ENCODE peak calls at places on chromosomes 5 and 9, in seven cellular contexts. One of them, this sample, is unnamed.

GRCh38 chr9:137224850-137225694 is at the start of gene CYSRT1:
- DNase-seq in frontal cortex: no peak
- DNase-seq in transverse colon: no peak
- DNase-seq in T-helper 1 cell: no peak
- DNase-seq in activated CD8-positive, alpha-beta memory T cell treated with anti-CD3 and anti-CD28 coated beads for 48 hours: no peak
- DNase-seq in NCI-H1105: no peak
- DNase-seq in heart right ventricle: no peak
- DNase-seq in this sample: no peak

GRCh38 chr9:93190133-93190525 is 6.2 kb downstream of the WNK2 start:
- DNase-seq in frontal cortex: no peak
- DNase-seq in NCI-H1105: no peak
- DNase-seq in activated CD8-positive, alpha-beta memory T cell treated with anti-CD3 and anti-CD28 coated beads for 48 hours: no peak
- DNase-seq in heart right ventricle: no peak
- DNase-seq in T-helper 1 cell: no peak
- DNase-seq in transverse colon: no peak
- DNase-seq in this sample: no peak

GRCh38 chr5:142432961-142433360 is 108.1 kb upstream of the SPRY4 start:
- DNase-seq in NCI-H1105: no peak
- DNase-seq in T-helper 1 cell: peak
- DNase-seq in transverse colon: peak
- DNase-seq in heart right ventricle: no peak
- DNase-seq in frontal cortex: no peak
- DNase-seq in activated CD8-positive, alpha-beta memory T cell treated with anti-CD3 and anti-CD28 coated beads for 48 hours: no peak
- DNase-seq in this sample: no peak

GRCh38 chr5:150394912-150395689 is 17.6 kb downstream of the CD74 start:
- DNase-seq in NCI-H1105: no peak
- DNase-seq in frontal cortex: no peak
- DNase-seq in T-helper 1 cell: no peak
- DNase-seq in heart right ventricle: no peak
- DNase-seq in activated CD8-positive, alpha-beta memory T cell treated with anti-CD3 and anti-CD28 coated beads for 48 hours: no peak
- DNase-seq in transverse colon: no peak
- DNase-seq in this sample: no peak

GRCh38 chr5:108786806-108787483 is 39.2 kb downstream of the FER start:
- DNase-seq in activated CD8-positive, alpha-beta memory T cell treated with anti-CD3 and anti-CD28 coated beads for 48 hours: no peak
- DNase-seq in NCI-H1105: no peak
- DNase-seq in T-helper 1 cell: no peak
- DNase-seq in frontal cortex: no peak
- DNase-seq in heart right ventricle: no peak
- DNase-seq in transverse colon: no peak
- DNase-seq in this sample: no peak

GRCh38 chr9:134501266-134502181 is 140.1 kb upstream of the COL5A1 start:
- DNase-seq in frontal cortex: no peak
- DNase-seq in heart right ventricle: no peak
- DNase-seq in activated CD8-positive, alpha-beta memory T cell treated with anti-CD3 and anti-CD28 coated beads for 48 hours: no peak
- DNase-seq in transverse colon: no peak
- DNase-seq in NCI-H1105: no peak
- DNase-seq in T-helper 1 cell: no peak
- DNase-seq in this sample: no peak

GRCh38 chr5:87398981-87399616 is 13.6 kb downstream of the CCNH start:
- DNase-seq in T-helper 1 cell: no peak
- DNase-seq in activated CD8-positive, alpha-beta memory T cell treated with anti-CD3 and anti-CD28 coated beads for 48 hours: no peak
- DNase-seq in heart right ventricle: no peak
- DNase-seq in frontal cortex: no peak
- DNase-seq in transverse colon: no peak
- DNase-seq in NCI-H1105: no peak
- DNase-seq in this sample: no peak

GRCh38 chr9:250039-250438 is 35.4 kb downstream of the DOCK8 start:
- DNase-seq in activated CD8-positive, alpha-beta memory T cell treated with anti-CD3 and anti-CD28 coated beads for 48 hours: no peak
- DNase-seq in NCI-H1105: no peak
- DNase-seq in transverse colon: no peak
- DNase-seq in heart right ventricle: no peak
- DNase-seq in T-helper 1 cell: no peak
- DNase-seq in frontal cortex: no peak
- DNase-seq in this sample: no peak

GRCh38 chr5:127830157-127830556 is 127.0 kb downstream of the CCDC192 start:
- DNase-seq in activated CD8-positive, alpha-beta memory T cell treated with anti-CD3 and anti-CD28 coated beads for 48 hours: no peak
- DNase-seq in heart right ventricle: no peak
- DNase-seq in transverse colon: no peak
- DNase-seq in T-helper 1 cell: no peak
- DNase-seq in NCI-H1105: no peak
- DNase-seq in frontal cortex: no peak
- DNase-seq in this sample: no peak

GRCh38 chr5:5141625-5142527 is 1.7 kb downstream of the ADAMTS16 start:
- DNase-seq in frontal cortex: peak
- DNase-seq in heart right ventricle: no peak
- DNase-seq in T-helper 1 cell: no peak
- DNase-seq in activated CD8-positive, alpha-beta memory T cell treated with anti-CD3 and anti-CD28 coated beads for 48 hours: no peak
- DNase-seq in transverse colon: peak
- DNase-seq in NCI-H1105: peak
- DNase-seq in this sample: no peak

GRCh38 chr5:127561254-127561653 is 43.8 kb downstream of the PRRC1 start:
- DNase-seq in transverse colon: no peak
- DNase-seq in heart right ventricle: no peak
- DNase-seq in NCI-H1105: no peak
- DNase-seq in activated CD8-positive, alpha-beta memory T cell treated with anti-CD3 and anti-CD28 coated beads for 48 hours: no peak
- DNase-seq in T-helper 1 cell: no peak
- DNase-seq in frontal cortex: no peak
- DNase-seq in this sample: no peak

GRCh38 chr9:1454211-1454979 is 404.2 kb downstream of the DMRT2 start:
- DNase-seq in frontal cortex: no peak
- DNase-seq in T-helper 1 cell: no peak
- DNase-seq in heart right ventricle: no peak
- DNase-seq in transverse colon: no peak
- DNase-seq in NCI-H1105: no peak
- DNase-seq in activated CD8-positive, alpha-beta memory T cell treated with anti-CD3 and anti-CD28 coated beads for 48 hours: no peak
- DNase-seq in this sample: peak

GRCh38 chr5:66223637-66224036 is 79.5 kb downstream of the SREK1 start:
- DNase-seq in T-helper 1 cell: no peak
- DNase-seq in frontal cortex: no peak
- DNase-seq in heart right ventricle: no peak
- DNase-seq in activated CD8-positive, alpha-beta memory T cell treated with anti-CD3 and anti-CD28 coated beads for 48 hours: no peak
- DNase-seq in transverse colon: no peak
- DNase-seq in NCI-H1105: no peak
- DNase-seq in this sample: no peak

GRCh38 chr9:78521680-78522079 is 224.8 kb downstream of the PSAT1 start:
- DNase-seq in heart right ventricle: no peak
- DNase-seq in NCI-H1105: no peak
- DNase-seq in activated CD8-positive, alpha-beta memory T cell treated with anti-CD3 and anti-CD28 coated beads for 48 hours: no peak
- DNase-seq in transverse colon: no peak
- DNase-seq in T-helper 1 cell: no peak
- DNase-seq in frontal cortex: no peak
- DNase-seq in this sample: no peak

GRCh38 chr9:88745281-88746001 is 210.5 kb downstream of the NXNL2 start:
- DNase-seq in T-helper 1 cell: no peak
- DNase-seq in NCI-H1105: no peak
- DNase-seq in heart right ventricle: no peak
- DNase-seq in activated CD8-positive, alpha-beta memory T cell treated with anti-CD3 and anti-CD28 coated beads for 48 hours: no peak
- DNase-seq in frontal cortex: no peak
- DNase-seq in transverse colon: peak
- DNase-seq in this sample: no peak

GRCh38 chr9:112754578-112754977 is 4.0 kb downstream of the SNX30 start:
- DNase-seq in heart right ventricle: no peak
- DNase-seq in NCI-H1105: no peak
- DNase-seq in T-helper 1 cell: peak
- DNase-seq in transverse colon: no peak
- DNase-seq in activated CD8-positive, alpha-beta memory T cell treated with anti-CD3 and anti-CD28 coated beads for 48 hours: no peak
- DNase-seq in frontal cortex: no peak
- DNase-seq in this sample: no peak

GRCh38 chr9:134659688-134660131 is 18.1 kb downstream of the COL5A1 start:
- DNase-seq in NCI-H1105: no peak
- DNase-seq in transverse colon: no peak
- DNase-seq in activated CD8-positive, alpha-beta memory T cell treated with anti-CD3 and anti-CD28 coated beads for 48 hours: no peak
- DNase-seq in T-helper 1 cell: no peak
- DNase-seq in frontal cortex: no peak
- DNase-seq in heart right ventricle: no peak
- DNase-seq in this sample: no peak

GRCh38 chr5:14894748-14895147 is 23.2 kb upstream of the ANKH start:
- DNase-seq in T-helper 1 cell: no peak
- DNase-seq in activated CD8-positive, alpha-beta memory T cell treated with anti-CD3 and anti-CD28 coated beads for 48 hours: no peak
- DNase-seq in transverse colon: no peak
- DNase-seq in NCI-H1105: no peak
- DNase-seq in frontal cortex: no peak
- DNase-seq in heart right ventricle: no peak
- DNase-seq in this sample: no peak